ENCODE peak calls at places on chromosomes 1 and 21, in eight cellular contexts. H is AG09319, J is D721Med, F is BJ, D is GM12865, P is heart right ventricle, N is cardiac fibroblast, Y is Calu3. L is an unnamed sample.

GRCh38 chr21:36567216-36567917 is 87.4 kb upstream of the CLDN14 start:
- DNase-seq in H (no peak), J (no peak), F (no peak), D (no peak), P (no peak), N (no peak), Y (no peak), L (no peak)

GRCh38 chr21:45405819-45406762 is 1.1 kb downstream of the COL18A1 start:
- DNase-seq in H (no peak), J (no peak), F (no peak), D (no peak), P (peak), N (no peak), Y (peak), L (no peak)

GRCh38 chr1:5508669-5509330 is 483.4 kb downstream of the NPHP4 start:
- DNase-seq in H (no peak), J (no peak), F (no peak), D (no peak), P (no peak), N (no peak), Y (no peak), L (no peak)

GRCh38 chr1:226697151-226697575 is 41.9 kb downstream of the ITPKB start:
- DNase-seq in H (no peak), J (no peak), F (no peak), D (peak), P (no peak), N (peak), Y (no peak), L (peak)

GRCh38 chr1:177439301-177439700 is 268.5 kb downstream of the BRINP2 start:
- DNase-seq in H (no peak), J (no peak), F (no peak), D (no peak), P (no peak), N (no peak), Y (no peak), L (no peak)

GRCh38 chr21:38807481-38807880 is 1.8 kb downstream of the ETS2 start:
- DNase-seq in H (no peak), J (no peak), F (no peak), D (no peak), P (no peak), N (no peak), Y (no peak), L (no peak)

GRCh38 chr1:5765997-5766913 is 226.0 kb downstream of the NPHP4 start:
- DNase-seq in H (no peak), J (no peak), F (no peak), D (no peak), P (no peak), N (no peak), Y (no peak), L (no peak)

GRCh38 chr1:3002349-3003038 is 18.8 kb upstream of the ACTRT2 start:
- DNase-seq in H (no peak), J (no peak), F (no peak), D (no peak), P (no peak), N (no peak), Y (no peak), L (no peak)

GRCh38 chr1:198903203-198903602 is 264.4 kb downstream of the PTPRC start:
- DNase-seq in H (no peak), J (no peak), F (no peak), D (no peak), P (peak), N (peak), Y (no peak), L (no peak)

GRCh38 chr1:5651964-5652751 is 340.1 kb downstream of the NPHP4 start:
- DNase-seq in H (no peak), J (no peak), F (no peak), D (no peak), P (no peak), N (no peak), Y (no peak), L (no peak)

GRCh38 chr1:67683306-67683705 is 1.7 kb upstream of the GADD45A start:
- DNase-seq in H (no peak), J (no peak), F (no peak), D (no peak), P (no peak), N (peak), Y (no peak), L (no peak)

GRCh38 chr1:246923482-246923881 is 8.3 kb downstream of the AHCTF1 start:
- DNase-seq in H (no peak), J (no peak), F (no peak), D (no peak), P (no peak), N (no peak), Y (no peak), L (no peak)

GRCh38 chr21:46168659-46169386 is 13.4 kb upstream of the FTCD start:
- DNase-seq in H (no peak), J (no peak), F (no peak), D (no peak), P (no peak), N (no peak), Y (no peak), L (no peak)

GRCh38 chr1:67300561-67300960 is 7.1 kb upstream of the IL12RB2 start:
- DNase-seq in H (no peak), J (no peak), F (no peak), D (no peak), P (no peak), N (no peak), Y (no peak), L (no peak)

GRCh38 chr1:5370321-5370720 is 621.9 kb downstream of the NPHP4 start:
- DNase-seq in H (no peak), J (no peak), F (no peak), D (no peak), P (no peak), N (no peak), Y (no peak), L (no peak)

GRCh38 chr1:234986750-234987414 is 141.8 kb downstream of the TOMM20 start:
- DNase-seq in H (no peak), J (no peak), F (no peak), D (peak), P (no peak), N (peak), Y (no peak), L (no peak)

GRCh38 chr1:88892146-88892877 is 945 bp upstream of the GTF2B start:
- DNase-seq in H (no peak), J (no peak), F (no peak), D (peak), P (no peak), N (peak), Y (peak), L (no peak)

GRCh38 chr21:32795802-32796489 is 24.4 kb upstream of the PAXBP1 start:
- DNase-seq in H (no peak), J (no peak), F (no peak), D (no peak), P (no peak), N (no peak), Y (no peak), L (no peak)

GRCh38 chr1:18415448-18415960 is 65.2 kb upstream of the KLHDC7A start:
- DNase-seq in H (no peak), J (no peak), F (no peak), D (no peak), P (no peak), N (no peak), Y (no peak), L (no peak)

GRCh38 chr1:202615501-202616354 is 94.5 kb downstream of the SYT2 start:
- DNase-seq in H (no peak), J (no peak), F (peak), D (peak), P (peak), N (peak), Y (no peak), L (peak)

GRCh38 chr1:54153548-54154439 is 994 bp upstream of the CDCP2 start:
- DNase-seq in H (peak), J (peak), F (no peak), D (no peak), P (peak), N (peak), Y (peak), L (no peak)

GRCh38 chr1:219541946-219542345 is 71.0 kb downstream of the ZC3H11B start:
- DNase-seq in H (no peak), J (no peak), F (no peak), D (no peak), P (no peak), N (no peak), Y (no peak), L (no peak)

GRCh38 chr1:219539645-219540254 is 73.2 kb downstream of the ZC3H11B start:
- DNase-seq in H (no peak), J (no peak), F (no peak), D (no peak), P (no peak), N (no peak), Y (no peak), L (no peak)

GRCh38 chr1:219548386-219548785 is 64.5 kb downstream of the ZC3H11B start:
- DNase-seq in H (no peak), J (no peak), F (no peak), D (no peak), P (no peak), N (no peak), Y (no peak), L (no peak)

GRCh38 chr1:219542828-219543518 is 69.9 kb downstream of the ZC3H11B start:
- DNase-seq in H (no peak), J (no peak), F (no peak), D (no peak), P (no peak), N (peak), Y (no peak), L (no peak)

DNA sequence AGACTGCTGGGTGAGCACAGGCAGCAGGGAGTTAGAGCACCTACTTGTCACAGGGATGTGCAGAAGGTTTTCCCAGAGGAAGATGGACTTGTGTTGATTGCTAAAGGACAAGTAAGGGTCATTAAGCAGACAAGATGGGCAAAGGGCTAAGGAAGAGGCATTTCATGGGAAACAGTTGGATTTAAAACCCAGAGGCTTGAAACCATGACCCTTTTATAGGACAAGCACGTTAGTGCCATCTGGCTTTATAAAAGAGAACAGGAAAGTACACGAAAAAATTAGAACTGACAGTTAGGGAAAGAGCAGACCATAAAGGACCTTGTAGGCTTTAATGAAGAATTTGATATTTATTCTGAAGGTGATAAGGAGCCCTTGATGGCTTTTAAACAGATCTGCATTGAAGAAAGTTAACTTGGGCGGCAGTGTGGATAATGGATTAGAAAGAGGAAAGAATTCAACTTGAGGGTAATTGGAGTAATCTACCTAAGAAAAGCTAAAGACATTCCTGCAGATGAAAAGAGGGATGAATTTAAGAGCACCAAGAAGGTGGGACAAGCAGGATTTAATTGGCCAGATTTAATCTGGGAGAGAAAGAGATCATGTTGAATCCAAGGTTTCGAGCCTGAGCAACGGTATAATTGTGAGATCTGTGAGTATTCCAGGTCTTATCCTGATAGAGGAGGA is 68.6 kb downstream of the ZC3H11B start:
- DNase-seq in H (no peak), J (no peak), F (no peak), D (no peak), P (no peak), N (peak), Y (no peak), L (peak)
- TF ChIP-seq CTCF in H (peak), J (no peak), F (peak), D (peak), P (peak), N (peak), Y (no peak), L (no peak)

GRCh38 chr1:173476664-173477285 is 360 bp upstream of the PRDX6 start:
- DNase-seq in H (peak), J (peak), F (no peak), D (peak), P (peak), N (peak), Y (peak), L (peak)
- TF ChIP-seq CTCF in H (no peak), J (peak), F (no peak), D (no peak), P (no peak), N (no peak), Y (no peak), L (peak)

DNA sequence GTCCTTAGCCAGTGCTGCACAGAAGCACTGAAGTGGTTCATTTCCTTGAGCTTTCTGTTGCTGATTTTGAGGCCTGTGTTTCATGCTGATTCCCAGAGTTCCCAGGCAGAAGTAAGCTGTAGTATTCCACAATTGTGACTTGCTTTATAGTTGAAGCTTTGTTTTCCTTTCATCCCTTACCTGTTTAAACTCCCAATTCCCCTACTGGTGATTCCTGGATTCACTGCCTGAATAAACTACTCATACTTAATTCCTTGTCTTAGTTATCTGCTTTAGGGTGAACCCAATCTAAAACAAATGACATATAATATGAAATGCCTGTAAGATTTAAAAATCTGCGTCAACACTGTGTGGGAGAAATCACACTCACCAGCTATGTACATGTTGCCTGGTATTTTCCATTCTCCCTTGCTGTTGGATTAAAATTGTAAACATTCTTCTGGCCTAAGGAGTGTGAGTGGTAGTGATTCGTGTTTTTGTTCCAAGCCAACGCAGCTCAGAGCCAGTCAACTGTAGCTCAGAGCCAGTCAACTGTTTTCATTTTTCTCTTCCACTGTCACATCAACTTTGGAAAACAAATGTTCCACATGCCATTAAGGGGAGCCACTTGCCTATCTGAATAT is 879.4 kb downstream of the MRPL39 start:
- DNase-seq in H (no peak), J (no peak), F (no peak), D (no peak), P (no peak), N (no peak), Y (no peak), L (no peak)
- TF ChIP-seq CTCF in H (no peak), J (no peak), F (no peak), D (no peak), P (no peak), N (no peak), Y (no peak), L (no peak)

DNA sequence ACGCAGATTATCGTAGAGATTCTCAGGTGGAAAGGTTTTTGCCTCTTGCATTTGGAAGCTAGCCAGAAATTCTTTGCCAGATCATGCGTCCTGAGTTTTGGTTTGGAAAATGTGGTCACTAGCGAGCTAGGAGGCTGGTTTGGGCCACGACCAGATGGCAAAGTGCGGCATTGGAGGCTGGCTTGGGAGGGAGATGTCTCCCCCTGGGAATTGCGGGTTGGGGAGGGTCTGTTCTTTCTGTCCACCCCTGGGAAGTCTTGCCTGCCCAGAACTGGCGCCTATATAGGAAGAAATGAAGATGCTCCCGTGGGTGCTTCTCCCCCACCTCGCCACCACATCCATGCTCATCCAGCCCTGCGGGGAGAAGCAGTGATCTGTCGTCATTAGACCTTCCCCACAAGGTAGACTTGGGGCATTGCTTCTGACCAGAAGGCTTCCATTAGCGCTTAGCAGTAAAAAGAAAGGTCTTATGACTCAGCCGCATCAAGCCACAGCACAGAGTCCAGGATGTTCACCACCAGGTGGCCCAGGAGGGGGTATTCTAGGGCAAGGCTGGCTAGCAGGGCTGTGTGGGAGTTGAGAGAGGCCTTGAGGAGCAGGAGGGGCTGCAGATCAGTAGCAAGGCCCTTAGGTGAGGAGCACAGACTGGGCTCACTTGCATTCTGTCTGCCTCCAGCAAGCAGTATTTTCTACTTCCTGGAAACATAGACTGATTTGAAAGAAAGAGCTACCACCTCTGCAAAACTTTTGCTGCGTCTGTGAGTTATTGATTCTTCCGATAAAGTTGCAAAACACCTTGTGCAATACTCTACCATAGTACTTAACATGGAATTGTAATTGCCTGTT is 1.5 kb upstream of the PTP4A2 start:
- DNase-seq in H (peak), J (no peak), F (peak), D (peak), P (no peak), N (peak), Y (peak), L (peak)
- TF ChIP-seq CTCF in H (peak), J (peak), F (peak), D (peak), P (peak), N (peak), Y (peak), L (peak)

GRCh38 chr1:31683997-31684396 is 19.8 kb downstream of the COL16A1 start:
- DNase-seq in H (no peak), J (no peak), F (no peak), D (peak), P (no peak), N (no peak), Y (peak), L (no peak)
- TF ChIP-seq CTCF in H (no peak), J (peak), F (peak), D (peak), P (peak), N (peak), Y (peak), L (peak)

GRCh38 chr1:204359474-204360255 is at the start of gene PLEKHA6:
- DNase-seq in H (peak), J (peak), F (no peak), D (no peak), P (peak), N (peak), Y (no peak), L (no peak)
- TF ChIP-seq CTCF in H (peak), J (peak), F (peak), D (no peak), P (no peak), N (peak), Y (no peak), L (no peak)

DNA sequence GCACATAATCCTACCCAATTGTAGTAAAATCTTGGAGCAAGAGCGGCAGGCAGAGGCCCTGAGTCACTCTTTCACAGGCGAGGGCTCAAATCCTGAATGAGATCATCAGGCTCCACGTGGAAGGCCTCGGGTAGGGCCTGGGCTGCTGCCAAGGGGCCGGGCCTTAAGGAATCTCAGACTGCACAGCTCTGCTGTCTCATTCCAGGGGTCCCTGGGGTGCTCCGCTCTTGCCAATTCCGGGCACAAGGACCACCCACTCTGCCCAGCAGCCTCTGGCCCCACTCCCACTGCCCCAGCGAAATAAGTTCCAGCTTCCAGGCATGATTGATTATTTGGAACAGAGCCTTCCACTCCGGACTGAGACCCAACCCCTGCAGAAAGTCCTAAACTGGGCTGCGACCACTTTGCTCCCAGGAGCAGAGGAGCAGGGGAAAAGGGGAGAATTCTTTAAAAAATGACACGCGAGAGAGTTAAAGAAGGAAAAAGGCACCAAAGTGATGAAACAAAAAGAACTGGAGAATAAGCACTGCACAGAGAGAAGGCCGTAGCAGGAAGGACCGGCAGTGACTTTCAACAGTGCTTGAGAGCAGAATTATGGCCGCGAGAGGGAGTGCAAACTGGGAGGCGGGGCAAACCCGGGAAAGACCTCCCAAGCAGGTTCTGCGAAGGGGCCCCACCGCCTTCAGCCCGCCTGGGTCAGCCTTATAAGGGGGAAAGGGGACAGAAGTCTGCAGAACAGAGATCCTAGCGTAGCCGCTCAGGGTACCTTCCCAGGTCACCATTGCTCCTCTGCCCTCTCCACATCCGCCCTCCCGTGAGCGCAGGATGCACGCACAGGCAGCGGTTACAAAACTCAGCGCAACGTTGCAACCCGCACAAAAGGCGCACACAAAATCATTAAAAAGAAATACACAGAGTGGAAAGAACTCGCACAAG is 2.0 kb downstream of the ADAMTS1 start:
- DNase-seq in H (peak), J (no peak), F (peak), D (no peak), P (peak), N (peak), Y (peak), L (no peak)
- TF ChIP-seq CTCF in H (peak), J (peak), F (no peak), D (no peak), P (peak), N (peak), Y (peak), L (no peak)

GRCh38 chr1:191618202-191618601 is 540.1 kb upstream of the RGS18 start:
- DNase-seq in H (no peak), J (no peak), F (no peak), D (no peak), P (no peak), N (no peak), Y (no peak), L (no peak)

GRCh38 chr1:191629836-191630235 is 528.4 kb upstream of the RGS18 start:
- DNase-seq in H (no peak), J (no peak), F (no peak), D (no peak), P (no peak), N (no peak), Y (peak), L (no peak)

GRCh38 chr1:191624044-191624443 is 534.2 kb upstream of the RGS18 start:
- DNase-seq in H (no peak), J (no peak), F (no peak), D (no peak), P (no peak), N (no peak), Y (no peak), L (no peak)
- TF ChIP-seq CTCF in H (no peak), J (no peak), F (no peak), D (no peak), P (no peak), N (no peak), Y (no peak), L (no peak)

DNA sequence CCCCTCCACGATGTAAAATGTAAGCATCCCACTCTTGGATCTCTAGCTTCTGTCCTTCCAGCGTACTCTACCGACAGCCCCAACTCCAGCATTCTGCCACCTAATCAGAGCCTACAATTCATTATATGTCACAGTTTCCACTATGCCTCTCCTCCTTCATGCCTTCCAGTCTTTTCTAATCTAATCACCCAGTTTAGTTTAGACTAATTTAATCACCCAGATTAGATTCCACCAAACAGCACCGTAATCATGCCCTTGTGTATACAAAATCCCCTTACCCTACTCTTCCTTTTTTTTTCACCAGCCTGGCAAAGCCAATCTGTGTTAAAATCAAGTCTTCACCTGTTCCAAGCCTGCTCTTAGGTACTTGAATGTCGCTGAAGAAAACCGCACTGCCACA is 49.8 kb upstream of the KANK4 start:
- DNase-seq in H (no peak), J (no peak), F (no peak), D (no peak), P (no peak), N (no peak), Y (no peak), L (no peak)
- TF ChIP-seq CTCF in H (no peak), J (no peak), F (no peak), D (no peak), P (no peak), N (no peak), Y (no peak), L (no peak)

L was measured in GM10248.